ENCODE peak calls at places on chromosome 2, in four cellular contexts. X is GM12878, A is HepG2, K is K562. Y is an unnamed sample.
A peak's percentile ranks its signal among the peaks of the same experiment; 100 is the strongest.

GRCh38 chr2:43011142-43011491 is 215.3 kb downstream of the ZFP36L2 start:
- DNase-seq in X (no peak), A (no peak), K (no peak), Y (no peak)

GRCh38 chr2:143140864-143141637 is 11.8 kb downstream of the ARHGAP15 start:
- DNase-seq in X (peak; percentile 71), A (no peak), K (no peak), Y (no peak)

GRCh38 chr2:14517731-14518130 is 114.8 kb upstream of the LRATD1 start:
- DNase-seq in X (no peak), A (no peak), K (no peak), Y (no peak)

GRCh38 chr2:241811952-241812729 is 3.1 kb downstream of the NEU4 start:
- DNase-seq in X (no peak), A (no peak), K (no peak), Y (peak; percentile 24)

GRCh38 chr2:100599566-100599965 is 36.8 kb downstream of the PDCL3 start:
- DNase-seq in X (no peak), A (no peak), K (no peak), Y (no peak)

GRCh38 chr2:74575320-74575719 is 20.8 kb downstream of the DOK1 start:
- DNase-seq in X (no peak), A (no peak), K (no peak), Y (no peak)

GRCh38 chr2:189613077-189613636 is 32.6 kb upstream of the SLC40A1 start:
- DNase-seq in X (no peak), A (peak; percentile 96), K (peak; percentile 40), Y (no peak)

GRCh38 chr2:55871637-55872036 is 51.9 kb downstream of the EFEMP1 start:
- DNase-seq in X (no peak), A (no peak), K (no peak), Y (no peak)

GRCh38 chr2:181813963-181814565 is 77.5 kb upstream of the ITPRID2 start:
- DNase-seq in X (no peak), A (no peak), K (no peak), Y (no peak)

GRCh38 chr2:15298769-15299168 is 262.4 kb downstream of the NBAS start:
- DNase-seq in X (no peak), A (no peak), K (no peak), Y (no peak)

GRCh38 chr2:199307461-199307860 is 150.3 kb downstream of the SATB2 start:
- DNase-seq in X (no peak), A (no peak), K (no peak), Y (no peak)

GRCh38 chr2:46548103-46548486 is 68.7 kb downstream of the TMEM247 start:
- DNase-seq in X (no peak), A (no peak), K (no peak), Y (no peak)

GRCh38 chr2:70887550-70888229 is 48.0 kb upstream of the ATP6V1B1 start:
- DNase-seq in X (no peak), A (no peak), K (peak; percentile 42), Y (peak; percentile 70)

GRCh38 chr2:154713605-154714004 is 15.1 kb downstream of the KCNJ3 start:
- DNase-seq in X (no peak), A (no peak), K (no peak), Y (no peak)

GRCh38 chr2:47520825-47521665 is 118.1 kb downstream of the MSH2 start:
- DNase-seq in X (peak; percentile 28), A (no peak), K (no peak), Y (peak; percentile 96)

GRCh38 chr2:50885948-50886347 is 146.0 kb downstream of the NRXN1 start:
- DNase-seq in X (no peak), A (no peak), K (no peak), Y (no peak)

GRCh38 chr2:169363570-169364150 is 1.3 kb upstream of the LRP2 start:
- DNase-seq in X (no peak), A (no peak), K (peak; percentile 27), Y (peak; percentile 62)

GRCh38 chr2:69169990-69170389 is 157.0 kb downstream of the ANTXR1 start:
- DNase-seq in X (no peak), A (no peak), K (no peak), Y (no peak)

GRCh38 chr2:226352941-226353558 is 446.6 kb downstream of the IRS1 start:
- DNase-seq in X (no peak), A (no peak), K (no peak), Y (no peak)

GRCh38 chr2:99488999-99489757 is 639 bp downstream of the REV1 start:
- DNase-seq in X (no peak), A (peak; percentile 65), K (peak; percentile 83), Y (peak; percentile 88)

GRCh38 chr2:226984461-226985226 is 148.8 kb downstream of the RHBDD1 start:
- DNase-seq in X (peak; percentile 47), A (no peak), K (peak; percentile 8), Y (no peak)

GRCh38 chr2:191206613-191207471 is 38.4 kb upstream of the MYO1B start:
- DNase-seq in X (no peak), A (no peak), K (no peak), Y (no peak)

DNA sequence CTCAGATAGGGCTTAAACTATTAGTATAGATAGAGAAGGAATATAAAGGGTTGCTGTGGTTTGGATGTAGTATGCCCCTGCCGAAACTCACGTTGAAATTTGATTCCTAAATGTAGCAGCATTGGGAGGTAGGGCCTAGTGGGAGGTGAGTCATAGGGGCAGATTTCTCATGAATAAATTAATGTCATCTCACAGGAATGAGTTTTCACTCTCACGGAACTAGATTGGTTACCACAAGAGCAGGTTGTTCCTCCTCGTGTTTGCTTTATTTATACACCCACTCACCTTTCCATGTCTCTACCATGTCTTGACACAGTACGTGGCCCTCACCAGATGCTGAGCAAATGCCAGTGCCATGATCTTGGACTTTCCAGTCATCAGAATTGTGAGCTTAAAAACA is 218.2 kb downstream of the RBM43 start:
- DNase-seq in X (no peak), A (no peak), K (no peak), Y (no peak)
- TF ChIP-seq YY1 in X (no peak), A (no peak), K (no peak), Y (no peak)

DNA sequence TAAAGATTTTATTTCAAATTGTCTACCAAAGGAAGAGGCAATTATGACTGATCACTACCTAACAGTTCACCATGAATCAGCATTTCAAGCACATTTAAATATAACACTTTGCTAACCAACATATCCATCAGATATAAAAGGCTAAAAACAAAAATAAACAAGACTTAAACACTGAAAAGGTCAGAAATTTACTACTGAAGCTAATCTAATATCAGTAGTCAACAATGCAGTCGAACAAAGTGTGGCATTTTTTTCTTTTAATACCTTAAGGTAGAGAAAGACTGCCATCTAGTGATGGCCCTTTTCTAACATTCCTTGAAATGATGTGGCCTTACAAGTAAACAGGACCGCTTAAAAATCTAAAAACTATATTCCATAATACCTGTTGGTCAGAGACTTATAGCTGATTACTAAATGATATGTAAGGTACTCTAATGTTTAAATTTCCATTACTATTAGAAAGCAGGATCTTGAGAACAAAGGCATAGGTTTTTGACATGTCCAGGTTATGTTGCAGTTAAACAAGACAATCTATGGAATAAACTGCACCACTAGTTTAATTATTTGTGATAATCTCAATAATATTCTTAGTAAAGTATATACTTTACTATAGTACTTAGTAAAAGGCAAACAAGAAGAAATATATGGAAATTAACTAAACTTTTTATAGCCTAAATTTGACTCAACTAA is 80.0 kb downstream of the EXOC6B start:
- DNase-seq in X (no peak), A (peak; percentile 81), K (peak; percentile 18), Y (peak; percentile 21)
- TF ChIP-seq SMC3 in X (peak; percentile 42), A (peak; percentile 81), K (peak; percentile 50), Y (peak; percentile 47)

GRCh38 chr2:204544961-204545860 is at the start of gene PARD3B:
- DNase-seq in X (no peak), A (peak; percentile 14), K (peak; percentile 11), Y (peak; percentile 84)
- TF ChIP-seq YY1 in X (no peak), A (no peak), K (no peak), Y (no peak)

DNA sequence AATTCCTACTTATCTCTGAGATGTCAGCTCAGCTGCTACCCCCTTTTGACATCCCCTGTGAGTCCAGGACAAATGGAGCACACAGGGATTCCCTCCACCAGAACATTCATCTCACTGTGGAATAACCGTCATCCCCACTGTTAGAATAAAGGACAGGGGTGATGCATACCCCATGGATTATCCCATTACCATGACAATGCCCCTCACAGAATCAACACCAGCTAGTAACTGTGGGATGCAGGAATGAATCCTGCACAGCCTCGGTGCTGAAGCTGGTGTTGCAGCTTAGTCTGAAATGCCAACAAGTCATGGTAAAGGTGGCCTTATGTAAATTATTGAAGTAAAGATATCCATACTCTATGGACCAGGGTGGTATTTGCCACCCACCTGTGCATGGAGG is 624.8 kb upstream of the RAB6C start:
- DNase-seq in X (no peak), A (no peak), K (no peak), Y (no peak)
- TF ChIP-seq SMC3 in X (no peak), A (no peak), K (no peak), Y (no peak)

DNA sequence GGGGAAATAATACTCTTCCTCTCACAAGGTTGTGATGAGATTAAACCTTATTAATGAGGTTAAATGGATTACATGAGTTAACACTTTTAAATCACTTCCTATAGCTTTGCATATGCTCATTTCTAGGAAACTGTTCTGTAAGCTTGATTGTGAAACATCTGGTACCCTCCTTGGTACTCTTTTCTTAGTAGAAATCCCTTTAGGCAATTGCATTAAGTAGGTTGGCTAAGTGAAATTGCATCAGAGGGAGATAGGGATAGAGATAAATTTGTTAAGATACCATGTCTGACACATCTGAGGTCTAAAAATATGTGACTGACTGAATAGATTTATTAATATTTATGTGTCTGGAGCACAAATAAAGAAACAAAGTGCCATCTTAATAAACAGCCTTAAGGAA is 275.9 kb upstream of the MAP2 start:
- DNase-seq in X (no peak), A (no peak), K (no peak), Y (no peak)
- TF ChIP-seq YY1 in X (no peak), A (no peak), K (no peak), Y (no peak)

DNA sequence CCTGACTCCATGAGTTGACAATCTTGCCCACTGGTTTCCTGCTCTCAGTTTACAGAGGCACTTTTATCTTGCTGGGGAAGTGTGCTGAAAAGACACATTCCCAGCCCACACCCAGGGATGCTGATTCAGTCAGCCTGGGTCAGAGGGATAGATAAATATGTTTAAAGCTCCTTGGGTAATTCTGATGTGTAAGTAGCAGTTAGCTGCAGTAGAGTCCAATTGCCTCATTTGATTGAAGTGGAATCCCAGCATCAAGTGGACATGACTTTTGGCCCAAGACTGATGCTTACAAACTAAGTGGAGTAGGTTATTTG is 29.4 kb downstream of the PSD4 start:
- DNase-seq in X (no peak), A (no peak), K (no peak), Y (no peak)
- TF ChIP-seq SMC3 in X (no peak), A (no peak), K (no peak), Y (no peak)

GRCh38 chr2:96342085-96342484 is 6.5 kb downstream of the NCAPH start:
- DNase-seq in X (no peak), A (peak; percentile 67), K (no peak), Y (no peak)

GRCh38 chr2:96345403-96345802 is 9.8 kb downstream of the NCAPH start:
- DNase-seq in X (no peak), A (peak; percentile 30), K (no peak), Y (no peak)

GRCh38 chr2:96344011-96344410 is 8.4 kb downstream of the NCAPH start:
- DNase-seq in X (peak; percentile 91), A (no peak), K (no peak), Y (no peak)

GRCh38 chr2:96340493-96341414 is 5.2 kb downstream of the NCAPH start:
- DNase-seq in X (no peak), A (no peak), K (no peak), Y (no peak)

GRCh38 chr2:96341641-96342040 is 6.1 kb downstream of the NCAPH start:
- DNase-seq in X (no peak), A (no peak), K (no peak), Y (no peak)
- TF ChIP-seq YY1 in X (no peak), A (no peak), K (no peak), Y (no peak)

Y was measured in SK-N-SH.